ENCODE peak calls at places on chromosomes 12 and 14, in five cellular contexts. S is activated CD4-positive, alpha-beta T cell treated with anti-CD3 and anti-CD28 coated beads, Interleukin-2, amount 10 ng/mL, durations not matched to agents 7 days and 5 days; U is upper lobe of right lung; H is EL; I is BE2C. M is an unnamed sample.

GRCh38 chr14:81579115-81579514 is 45.5 kb upstream of the SEL1L start:
- DNase-seq in U (no peak), I (no peak), H (no peak), S (no peak), M (no peak)

GRCh38 chr12:109432431-109432830 is 44.7 kb downstream of the KCTD10 start:
- DNase-seq in I (no peak), H (no peak), U (no peak), S (no peak), M (no peak)

GRCh38 chr12:74317078-74317581 is 220.5 kb upstream of the ATXN7L3B start:
- DNase-seq in H (no peak), U (no peak), S (no peak), I (no peak), M (no peak)

GRCh38 chr12:53232641-53233538 is 881 bp upstream of the RARG start:
- DNase-seq in H (peak; percentile 47), S (peak; percentile 49), I (peak; percentile 59), U (peak; percentile 75), M (peak; percentile 70)

GRCh38 chr12:57604454-57605307 is at the start of gene DTX3:
- DNase-seq in S (peak; percentile 45), U (no peak), I (peak; percentile 58), H (peak; percentile 32), M (no peak)

GRCh38 chr14:55711171-55711811 is 131.3 kb downstream of the KTN1 start:
- DNase-seq in H (peak; percentile 91), U (no peak), I (no peak), S (no peak), M (no peak)

GRCh38 chr14:22268875-22269274 is 320.1 kb downstream of the DAD1 start:
- DNase-seq in I (no peak), H (peak; percentile 27), U (no peak), S (no peak), M (no peak)

GRCh38 chr12:51759175-51759574 is 89.3 kb downstream of the FIGNL2 start:
- DNase-seq in S (no peak), U (no peak), H (peak; percentile 52), I (no peak), M (no peak)

GRCh38 chr14:91063119-91063518 is 2.7 kb upstream of the RPS6KA5 start:
- DNase-seq in S (peak; percentile 70), H (peak; percentile 19), I (no peak), U (no peak), M (no peak)

GRCh38 chr12:28026701-28027100 is 54.2 kb upstream of the PTHLH start:
- DNase-seq in U (no peak), S (no peak), H (peak; percentile 89), I (peak; percentile 37), M (no peak)

GRCh38 chr12:40693503-40693863 is 1.2 kb downstream of the CNTN1 start:
- DNase-seq in I (peak; percentile 76), H (peak; percentile 1), U (no peak), S (no peak), M (no peak)

GRCh38 chr14:92625213-92625612 is 111.6 kb downstream of the RIN3 start:
- DNase-seq in H (peak; percentile 97), U (no peak), S (no peak), I (no peak), M (no peak)

GRCh38 chr12:128813392-128813791 is 10.4 kb downstream of the SLC15A4 start:
- DNase-seq in I (no peak), S (no peak), U (no peak), H (peak; percentile 8), M (peak; percentile 15)

GRCh38 chr14:23114669-23115491 is 4.2 kb downstream of the CEBPE start:
- DNase-seq in U (no peak), I (no peak), S (no peak), H (peak; percentile 99), M (no peak)

GRCh38 chr12:47236109-47236714 is 156.5 kb upstream of the AMIGO2 start:
- DNase-seq in I (no peak), U (no peak), H (peak; percentile 84), S (no peak), M (no peak)

GRCh38 chr12:110754101-110754793 is 11.6 kb upstream of the PPP1CC start:
- DNase-seq in H (no peak), U (no peak), I (no peak), S (no peak), M (no peak)

GRCh38 chr12:11718768-11719253 is 69.3 kb downstream of the ETV6 start:
- DNase-seq in I (peak; percentile 81), H (peak; percentile 74), U (no peak), S (no peak), M (no peak)

GRCh38 chr14:93764211-93764659 is 24.1 kb downstream of the PRIMA1 start:
- DNase-seq in U (no peak), H (peak; percentile 61), I (peak; percentile 77), S (no peak), M (no peak)

GRCh38 chr14:102008891-102009290 is 44.5 kb downstream of the DYNC1H1 start:
- DNase-seq in U (no peak), S (no peak), H (no peak), I (peak; percentile 40), M (no peak)

GRCh38 chr14:100569734-100570251 is 17.4 kb downstream of the BEGAIN start:
- DNase-seq in S (no peak), H (no peak), U (no peak), I (no peak), M (no peak)

GRCh38 chr12:42281281-42281680 is 43.2 kb upstream of the YAF2 start:
- DNase-seq in H (no peak), U (no peak), I (no peak), S (no peak), M (no peak)

GRCh38 chr12:124123432-124124015 is 150.5 kb downstream of the ZNF664 start:
- DNase-seq in I (no peak), H (no peak), S (no peak), U (no peak), M (no peak)

GRCh38 chr14:102280376-102280962 is 24.5 kb downstream of the MOK start:
- DNase-seq in H (peak; percentile 100), S (no peak), I (no peak), U (no peak), M (no peak)

GRCh38 chr14:90795744-90796143 is 20.5 kb downstream of the TTC7B start:
- DNase-seq in S (no peak), H (peak; percentile 85), I (peak; percentile 62), U (no peak), M (no peak)

GRCh38 chr12:67989184-67989965 is at the start of gene IFNG-AS1:
- DNase-seq in U (no peak), I (no peak), S (no peak), H (no peak), M (no peak)

GRCh38 chr14:105198588-105198987 is 17.5 kb upstream of the NUDT14 start:
- DNase-seq in S (no peak), U (no peak), H (no peak), I (no peak), M (no peak)

GRCh38 chr14:44529026-44529425 is 21.9 kb upstream of the FSCB start:
- DNase-seq in U (no peak), S (no peak), I (no peak), H (no peak), M (no peak)

GRCh38 chr12:6786416-6787094 is 2.8 kb upstream of the CD4 start:
- DNase-seq in S (no peak), H (no peak), I (no peak), U (no peak), M (no peak)

GRCh38 chr12:109982211-109982610 is 14.0 kb downstream of the GIT2 start:
- DNase-seq in I (no peak), S (no peak), H (peak; percentile 45), U (no peak), M (no peak)

GRCh38 chr12:39277416-39277815 is 165.5 kb downstream of the KIF21A start:
- DNase-seq in S (no peak), H (no peak), I (no peak), U (no peak), M (no peak)

GRCh38 chr12:62950317-62950716 is 15.4 kb upstream of the PPM1H start:
- DNase-seq in U (no peak), S (no peak), I (no peak), H (no peak), M (no peak)

GRCh38 chr12:67999244-67999643 is 10.0 kb downstream of the IFNG-AS1 start:
- DNase-seq in I (no peak), H (no peak), U (no peak), S (no peak), M (no peak)

GRCh38 chr14:68937790-68938514 is 41.1 kb downstream of the ACTN1 start:
- DNase-seq in I (peak; percentile 91), H (no peak), U (no peak), S (no peak), M (peak; percentile 76)